ENCODE peak calls at places on chromosomes 6 and 20, in nine cellular contexts. G is stomach, X is body of pancreas, W is Peyer's patch, K is endothelial cell of umbilical vein, C is A549, A is prostate gland, F is uterus, S is ovary. O is an unnamed sample.

GRCh38 chr6:4270799-4271198 is 135.4 kb upstream of the ECI2 start:
- DNase-seq in G (no peak), X (no peak), W (no peak), K (peak), C (no peak), A (no peak), F (no peak), S (no peak), O (no peak)

GRCh38 chr20:61539706-61540360 is 287.8 kb downstream of the CDH4 start:
- DNase-seq in G (no peak), X (no peak), W (no peak), K (no peak), C (no peak), A (no peak), F (no peak), S (no peak), O (no peak)

GRCh38 chr6:138428943-138429616 is 25.1 kb downstream of the HEBP2 start:
- DNase-seq in G (no peak), X (peak), W (no peak), K (peak), C (peak), A (no peak), F (no peak), S (no peak), O (no peak)

GRCh38 chr20:1618479-1618878 is 1.3 kb downstream of the SIRPB1 start:
- DNase-seq in G (no peak), X (no peak), W (no peak), K (no peak), C (no peak), A (no peak), F (no peak), S (no peak), O (no peak)

GRCh38 chr6:93238632-93239031 is 180.7 kb downstream of the EPHA7 start:
- DNase-seq in G (no peak), X (no peak), W (no peak), K (no peak), C (no peak), A (no peak), F (no peak), S (no peak), O (no peak)

GRCh38 chr6:125791151-125791819 is 525 bp downstream of the NCOA7 start:
- DNase-seq in G (peak), X (peak), W (peak), K (peak), C (peak), A (peak), F (peak), S (peak), O (peak)

GRCh38 chr6:28816909-28817807 is 106.6 kb downstream of the TRIM27 start:
- DNase-seq in G (no peak), X (no peak), W (no peak), K (peak), C (peak), A (no peak), F (no peak), S (no peak), O (no peak)

GRCh38 chr6:90790696-90791095 is 203.8 kb upstream of the MAP3K7 start:
- DNase-seq in G (no peak), X (no peak), W (no peak), K (no peak), C (no peak), A (no peak), F (no peak), S (no peak), O (no peak)

GRCh38 chr6:119273799-119274595 is 75.6 kb downstream of the MAN1A1 start:
- DNase-seq in G (no peak), X (peak), W (no peak), K (no peak), C (no peak), A (no peak), F (no peak), S (no peak), O (no peak)

GRCh38 chr20:20806121-20806820 is 93.8 kb upstream of the RALGAPA2 start:
- DNase-seq in G (no peak), X (no peak), W (no peak), K (no peak), C (no peak), A (no peak), F (no peak), S (no peak), O (no peak)

GRCh38 chr20:5781798-5782750 is 31.9 kb downstream of the SHLD1 start:
- DNase-seq in G (peak), X (peak), W (no peak), K (no peak), C (peak), A (peak), F (no peak), S (no peak), O (peak)

GRCh38 chr20:3119044-3119443 is 34.5 kb upstream of the AVP start:
- DNase-seq in G (no peak), X (no peak), W (no peak), K (no peak), C (no peak), A (no peak), F (no peak), S (no peak), O (no peak)

GRCh38 chr6:85576479-85576878 is 17.2 kb downstream of the SNX14 start:
- DNase-seq in G (no peak), X (no peak), W (no peak), K (peak), C (no peak), A (no peak), F (no peak), S (no peak), O (no peak)

GRCh38 chr6:53750112-53750511 is 44.7 kb upstream of the LRRC1 start:
- DNase-seq in G (no peak), X (no peak), W (no peak), K (no peak), C (no peak), A (no peak), F (no peak), S (no peak), O (no peak)
- TF ChIP-seq POLR2A in G (no peak), X (no peak), W (no peak), K (no peak), C (no peak), A (no peak), F (no peak), S (no peak), O (no peak)

GRCh38 chr6:13553646-13554045 is 20.8 kb upstream of the SIRT5 start:
- DNase-seq in G (no peak), X (no peak), W (no peak), K (no peak), C (no peak), A (no peak), F (no peak), S (no peak), O (no peak)

GRCh38 chr6:13550656-13551055 is 23.7 kb upstream of the SIRT5 start:
- DNase-seq in G (no peak), X (no peak), W (no peak), K (no peak), C (no peak), A (no peak), F (no peak), S (no peak), O (no peak)

GRCh38 chr6:13558718-13559117 is 15.7 kb upstream of the SIRT5 start:
- DNase-seq in G (no peak), X (no peak), W (no peak), K (peak), C (no peak), A (no peak), F (no peak), S (no peak), O (no peak)

GRCh38 chr6:13559251-13559650 is 15.2 kb upstream of the SIRT5 start:
- DNase-seq in G (no peak), X (no peak), W (no peak), K (no peak), C (no peak), A (no peak), F (no peak), S (no peak), O (no peak)

DNA sequence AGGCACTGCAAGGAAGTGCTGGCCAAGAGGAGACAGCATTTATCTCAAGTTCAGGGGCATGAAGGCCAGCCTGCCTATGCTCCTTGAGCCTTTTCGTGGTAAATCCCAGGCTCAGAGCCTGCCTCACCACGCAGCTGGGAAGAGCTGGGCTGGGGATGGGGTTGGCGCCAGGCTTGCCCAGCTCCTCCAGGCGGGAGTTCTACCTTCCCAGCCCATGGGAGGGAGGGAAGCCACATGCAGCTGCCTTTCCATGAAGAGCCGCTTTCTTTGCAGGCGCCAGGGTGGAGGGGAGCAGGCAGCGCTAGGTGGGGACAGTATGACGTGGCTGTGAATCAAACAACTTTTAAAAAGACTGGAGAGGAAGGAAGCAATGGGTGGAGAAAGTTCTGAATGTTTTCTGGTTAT is 19.5 kb upstream of the SIRT5 start:
- DNase-seq in G (no peak), X (no peak), W (no peak), K (peak), C (no peak), A (no peak), F (peak), S (peak), O (no peak)
- TF ChIP-seq POLR2A in G (no peak), X (no peak), W (no peak), K (peak), C (no peak), A (no peak), F (peak), S (no peak), O (no peak)

GRCh38 chr6:131135244-131136020 is at the start of gene AKAP7:
- DNase-seq in G (peak), X (peak), W (peak), K (peak), C (peak), A (peak), F (peak), S (peak), O (peak)
- TF ChIP-seq POLR2A in G (no peak), X (peak), W (peak), K (peak), C (peak), A (peak), F (no peak), S (peak), O (no peak)

GRCh38 chr6:33314515-33314942 is 651 bp upstream of the TAPBP start:
- DNase-seq in G (peak), X (peak), W (peak), K (peak), C (peak), A (peak), F (peak), S (peak), O (peak)

GRCh38 chr6:33313709-33314514 is at the start of gene TAPBP:
- DNase-seq in G (peak), X (peak), W (peak), K (peak), C (peak), A (peak), F (peak), S (peak), O (no peak)

GRCh38 chr6:33315753-33316602 is 1.6 kb downstream of the ZBTB22 start:
- DNase-seq in G (no peak), X (no peak), W (no peak), K (no peak), C (no peak), A (no peak), F (no peak), S (no peak), O (no peak)

GRCh38 chr6:33316603-33317417 is 734 bp downstream of the ZBTB22 start:
- DNase-seq in G (no peak), X (no peak), W (no peak), K (no peak), C (no peak), A (no peak), F (no peak), S (peak), O (no peak)

DNA sequence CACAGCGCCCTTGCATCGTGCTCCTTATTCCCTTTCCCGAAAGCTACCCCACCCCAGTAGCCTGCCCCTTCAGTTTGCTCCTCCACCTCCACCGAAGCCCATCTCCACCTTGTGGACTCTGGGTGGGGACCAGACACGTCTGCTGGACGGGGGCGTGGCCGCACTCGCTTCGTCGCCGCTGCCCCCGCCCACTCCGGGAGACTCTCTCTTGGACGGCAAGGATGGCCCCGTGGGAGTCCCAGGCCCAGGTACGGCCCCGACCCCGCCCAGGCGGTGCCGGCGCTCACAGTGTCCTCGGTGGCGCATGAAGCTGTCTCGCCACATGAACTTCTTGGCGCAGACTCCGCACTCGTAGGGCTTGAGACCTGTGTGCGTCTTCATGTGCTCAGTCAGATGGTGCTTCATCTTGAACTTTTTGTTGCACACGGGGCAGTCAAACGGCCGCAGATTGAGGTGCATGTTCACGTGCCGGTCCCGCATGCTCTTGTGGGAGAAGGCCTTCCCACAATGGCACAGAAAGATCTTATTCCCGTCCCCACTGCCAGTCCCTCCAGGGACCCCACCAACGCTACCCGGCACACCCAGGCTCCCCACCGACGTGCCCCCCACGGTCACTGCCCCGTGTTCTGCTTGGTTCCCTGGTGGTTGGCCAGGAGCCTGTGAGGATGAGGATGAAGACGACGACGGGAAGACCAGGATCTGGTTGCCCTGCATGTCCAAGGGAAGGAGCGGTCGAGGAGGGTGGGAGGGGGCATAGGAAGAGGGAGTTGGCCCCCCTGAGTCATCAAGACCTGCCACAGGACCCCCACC is 1.3 kb upstream of the TAPBP start:
- DNase-seq in G (peak), X (peak), W (peak), K (peak), C (peak), A (peak), F (no peak), S (peak), O (no peak)
- TF ChIP-seq POLR2A in G (no peak), X (no peak), W (peak), K (no peak), C (no peak), A (peak), F (no peak), S (no peak), O (no peak)

GRCh38 chr6:5619249-5619648 is 357.9 kb downstream of the FARS2 start:
- DNase-seq in G (no peak), X (no peak), W (peak), K (no peak), C (no peak), A (no peak), F (no peak), S (no peak), O (no peak)
- TF ChIP-seq POLR2A in G (no peak), X (no peak), W (no peak), K (no peak), C (no peak), A (no peak), F (no peak), S (no peak), O (no peak)

GRCh38 chr6:149319413-149319812 is 1.9 kb downstream of the TAB2 start:
- DNase-seq in G (no peak), X (no peak), W (no peak), K (peak), C (no peak), A (no peak), F (no peak), S (no peak), O (no peak)

GRCh38 chr6:149316740-149317655 is 514 bp upstream of the TAB2 start:
- DNase-seq in G (peak), X (peak), W (peak), K (peak), C (peak), A (peak), F (peak), S (peak), O (peak)

GRCh38 chr6:149316108-149316727 is 1.3 kb upstream of the TAB2 start:
- DNase-seq in G (no peak), X (no peak), W (no peak), K (no peak), C (no peak), A (no peak), F (no peak), S (no peak), O (no peak)

GRCh38 chr6:149318581-149319286 is 1.2 kb downstream of the TAB2 start:
- DNase-seq in G (no peak), X (peak), W (peak), K (peak), C (no peak), A (no peak), F (no peak), S (no peak), O (no peak)

DNA sequence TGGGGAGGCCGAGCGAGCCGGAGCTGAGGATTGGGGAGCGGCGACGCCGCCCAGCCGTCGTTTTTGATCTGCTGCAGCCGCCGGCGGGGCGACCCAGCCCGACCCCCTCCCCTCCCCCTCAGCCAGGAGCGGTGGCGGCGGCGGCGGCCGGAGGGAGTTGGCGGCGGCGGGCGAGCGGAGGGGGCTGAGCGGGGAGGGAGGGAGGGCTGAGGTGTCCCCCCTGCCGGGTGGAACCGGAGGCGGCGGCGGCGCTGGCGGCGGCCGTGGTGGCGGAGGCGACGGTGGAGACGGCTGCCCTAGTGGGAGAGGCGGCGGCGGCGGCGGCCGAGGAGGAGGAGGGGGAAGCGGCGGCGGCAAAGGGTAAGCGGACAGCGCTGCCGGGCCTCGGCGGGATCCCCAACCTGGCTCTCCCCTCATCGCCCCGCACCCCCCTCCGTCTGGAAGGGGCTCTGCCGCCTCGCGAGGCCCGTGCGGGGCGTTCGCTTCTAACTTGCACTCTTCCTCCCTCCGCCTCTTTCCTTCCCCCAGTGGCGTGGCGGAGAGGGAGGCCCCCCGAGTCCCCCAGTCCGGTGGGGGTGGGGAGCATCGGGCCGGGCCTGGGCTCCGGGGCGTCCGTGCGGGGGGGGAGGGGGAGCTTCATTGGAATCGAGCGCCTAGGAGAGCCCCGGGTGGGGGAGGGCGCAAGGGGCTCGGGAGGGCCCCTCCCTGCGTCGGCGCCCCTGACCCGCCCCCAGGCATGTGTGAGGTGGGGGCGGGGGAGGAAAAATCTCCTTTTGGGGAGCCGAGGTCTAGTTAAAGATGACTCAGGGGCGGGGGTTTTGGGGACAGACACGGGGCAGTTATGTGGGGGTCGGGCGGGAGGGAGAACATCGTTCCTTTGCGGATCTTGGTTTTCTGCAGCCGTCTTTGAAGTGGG is at the start of gene TAB2:
- DNase-seq in G (peak), X (peak), W (peak), K (peak), C (peak), A (peak), F (peak), S (peak), O (peak)
- TF ChIP-seq POLR2A in G (no peak), X (no peak), W (no peak), K (no peak), C (no peak), A (peak), F (no peak), S (no peak), O (no peak)

GRCh38 chr20:63639093-63639860 is 12.4 kb upstream of the GMEB2 start:
- DNase-seq in G (peak), X (no peak), W (peak), K (no peak), C (no peak), A (no peak), F (no peak), S (no peak), O (no peak)
- TF ChIP-seq POLR2A in G (no peak), X (no peak), W (no peak), K (no peak), C (no peak), A (no peak), F (no peak), S (no peak), O (no peak)